ENCODE peak calls at places on chromosomes 7 and 10, in seven cellular contexts. G, W, U, D, V, L and E are unnamed samples.

GRCh38 chr10:6089334-6090219 is 743 bp downstream of the RBM17 start:
- DNase-seq in G (peak), W (peak), U (no peak), D (peak), V (no peak), L (no peak), E (no peak)

GRCh38 chr10:35140727-35141126 is 14.1 kb downstream of the CREM start:
- DNase-seq in G (no peak), W (no peak), U (no peak), D (no peak), V (no peak), L (no peak), E (no peak)

GRCh38 chr10:119370972-119371703 is 163.8 kb downstream of the GRK5 start:
- DNase-seq in G (no peak), W (peak), U (peak), D (no peak), V (peak), L (peak), E (peak)

GRCh38 chr10:75038335-75038734 is 73.1 kb upstream of the SAMD8 start:
- DNase-seq in G (no peak), W (peak), U (no peak), D (no peak), V (peak), L (peak), E (peak)

GRCh38 chr7:80334185-80334584 is 177.7 kb downstream of the GNAT3 start:
- DNase-seq in G (no peak), W (no peak), U (no peak), D (no peak), V (no peak), L (no peak), E (no peak)

GRCh38 chr10:97781541-97782331 is 9.9 kb upstream of the SFRP5 start:
- DNase-seq in G (no peak), W (no peak), U (no peak), D (no peak), V (no peak), L (no peak), E (no peak)

GRCh38 chr10:118927317-118927716 is 102.2 kb upstream of the NANOS1 start:
- DNase-seq in G (no peak), W (no peak), U (no peak), D (no peak), V (peak), L (no peak), E (peak)

GRCh38 chr7:8433477-8434289 is at the start of gene NXPH1:
- DNase-seq in G (no peak), W (no peak), U (no peak), D (peak), V (no peak), L (no peak), E (no peak)

GRCh38 chr7:149477494-149478443 is 16.9 kb upstream of the ZNF777 start:
- DNase-seq in G (no peak), W (no peak), U (no peak), D (no peak), V (no peak), L (no peak), E (no peak)

GRCh38 chr7:103695496-103695895 is 249.5 kb upstream of the SLC26A5 start:
- DNase-seq in G (no peak), W (no peak), U (no peak), D (no peak), V (no peak), L (no peak), E (no peak)

GRCh38 chr7:29557954-29558353 is 5.7 kb upstream of the PRR15 start:
- DNase-seq in G (no peak), W (peak), U (no peak), D (no peak), V (peak), L (no peak), E (peak)

GRCh38 chr10:43119416-43120115 is 18.7 kb upstream of the CSGALNACT2 start:
- DNase-seq in G (no peak), W (no peak), U (no peak), D (no peak), V (no peak), L (no peak), E (no peak)

GRCh38 chr7:134845461-134845860 is 66.0 kb downstream of the CALD1 start:
- DNase-seq in G (no peak), W (no peak), U (no peak), D (peak), V (no peak), L (no peak), E (no peak)

GRCh38 chr10:79948976-79949722 is at the start of gene SFTPD:
- DNase-seq in G (no peak), W (peak), U (no peak), D (no peak), V (no peak), L (no peak), E (peak)

GRCh38 chr10:8444630-8445029 is 390.1 kb downstream of the GATA3 start:
- DNase-seq in G (peak), W (no peak), U (no peak), D (no peak), V (no peak), L (no peak), E (peak)

GRCh38 chr10:130425169-130425568 is 289.0 kb downstream of the GLRX3 start:
- DNase-seq in G (no peak), W (no peak), U (no peak), D (no peak), V (no peak), L (no peak), E (no peak)

GRCh38 chr7:98877692-98878364 is 504 bp upstream of the TRRAP start:
- DNase-seq in G (no peak), W (no peak), U (no peak), D (no peak), V (no peak), L (no peak), E (no peak)

GRCh38 chr7:98879989-98880337 is 1.6 kb downstream of the TRRAP start:
- DNase-seq in G (no peak), W (no peak), U (no peak), D (no peak), V (no peak), L (no peak), E (no peak)

GRCh38 chr7:98878365-98879197 is at the start of gene TRRAP:
- DNase-seq in G (peak), W (peak), U (no peak), D (peak), V (peak), L (peak), E (peak)

GRCh38 chr7:98880485-98880884 is 2.2 kb downstream of the TRRAP start:
- DNase-seq in G (no peak), W (no peak), U (no peak), D (no peak), V (no peak), L (no peak), E (no peak)

DNA sequence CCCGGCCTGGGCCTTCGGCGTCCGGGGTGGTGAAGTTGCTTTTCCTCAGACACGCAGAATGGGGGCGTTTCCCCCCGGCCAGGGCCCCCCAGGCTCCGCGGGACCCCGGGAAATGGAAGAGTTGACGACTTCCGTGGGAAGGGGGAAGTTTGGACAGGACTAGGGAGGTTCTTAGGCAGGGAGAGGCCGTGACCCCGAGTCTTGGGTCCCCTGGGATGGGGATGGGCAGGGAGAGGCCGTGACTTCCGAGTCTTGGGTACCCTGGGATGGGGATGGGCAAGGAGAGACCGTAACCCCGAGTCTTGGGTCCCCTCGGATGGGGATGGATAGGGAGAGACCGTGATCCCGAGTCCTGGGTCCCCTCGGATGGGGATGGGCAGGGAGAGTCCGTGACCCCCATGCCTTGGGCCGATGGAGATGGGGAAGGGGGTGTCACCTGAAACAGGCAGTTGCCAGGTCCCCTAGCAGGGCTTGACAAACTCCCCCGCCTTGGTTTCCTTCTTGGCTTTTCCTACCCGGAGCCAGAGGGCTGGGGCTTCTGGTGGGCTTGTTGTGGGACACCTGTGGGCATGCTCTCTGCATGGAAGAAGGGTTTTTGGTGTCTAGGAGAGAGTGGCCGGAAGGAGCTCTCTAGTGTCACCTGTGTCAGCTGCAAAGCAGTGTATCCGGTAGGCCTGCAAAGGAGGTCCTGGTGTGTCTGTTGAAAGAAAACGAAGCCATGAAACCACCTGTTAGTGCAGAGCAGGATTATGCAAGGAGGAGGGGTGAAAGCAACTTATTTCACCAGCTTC is 1.1 kb downstream of the TRRAP start:
- DNase-seq in G (peak), W (peak), U (no peak), D (peak), V (peak), L (no peak), E (no peak)
- TF ChIP-seq CTCF in G (peak), W (peak), U (peak), D (peak), V (peak), L (peak), E (no peak)

GRCh38 chr7:114416089-114416990 is 1.7 kb downstream of the FOXP2 start:
- DNase-seq in G (no peak), W (no peak), U (no peak), D (no peak), V (peak), L (no peak), E (no peak)
- H3K4me3 ChIP-seq in G (peak), W (peak), U (no peak), D (no peak), V (no peak), L (no peak), E (no peak)

GRCh38 chr7:43353902-43354301 is 229.0 kb upstream of the STK17A start:
- DNase-seq in G (no peak), W (no peak), U (no peak), D (no peak), V (no peak), L (no peak), E (no peak)
- TF ChIP-seq CTCF in G (no peak), W (no peak), U (no peak), D (peak), V (no peak), L (no peak), E (no peak)

GRCh38 chr7:6228363-6228762 is 44.1 kb downstream of the CYTH3 start:
- DNase-seq in G (no peak), W (peak), U (no peak), D (no peak), V (peak), L (peak), E (peak)
- H3K4me3 ChIP-seq in G (no peak), W (no peak), U (no peak), D (no peak), V (peak), L (peak), E (peak)

GRCh38 chr10:133316732-133317131 is 8.0 kb downstream of the ZNF511 start:
- DNase-seq in G (no peak), W (no peak), U (no peak), D (no peak), V (no peak), L (no peak), E (no peak)

GRCh38 chr10:133314911-133315310 is 6.2 kb downstream of the ZNF511 start:
- DNase-seq in G (no peak), W (no peak), U (no peak), D (no peak), V (no peak), L (no peak), E (no peak)

GRCh38 chr10:133316266-133316665 is 7.6 kb downstream of the ZNF511 start:
- DNase-seq in G (no peak), W (no peak), U (no peak), D (no peak), V (no peak), L (no peak), E (no peak)

GRCh38 chr10:133315847-133316246 is 7.1 kb downstream of the ZNF511 start:
- DNase-seq in G (no peak), W (peak), U (no peak), D (no peak), V (peak), L (no peak), E (no peak)

DNA sequence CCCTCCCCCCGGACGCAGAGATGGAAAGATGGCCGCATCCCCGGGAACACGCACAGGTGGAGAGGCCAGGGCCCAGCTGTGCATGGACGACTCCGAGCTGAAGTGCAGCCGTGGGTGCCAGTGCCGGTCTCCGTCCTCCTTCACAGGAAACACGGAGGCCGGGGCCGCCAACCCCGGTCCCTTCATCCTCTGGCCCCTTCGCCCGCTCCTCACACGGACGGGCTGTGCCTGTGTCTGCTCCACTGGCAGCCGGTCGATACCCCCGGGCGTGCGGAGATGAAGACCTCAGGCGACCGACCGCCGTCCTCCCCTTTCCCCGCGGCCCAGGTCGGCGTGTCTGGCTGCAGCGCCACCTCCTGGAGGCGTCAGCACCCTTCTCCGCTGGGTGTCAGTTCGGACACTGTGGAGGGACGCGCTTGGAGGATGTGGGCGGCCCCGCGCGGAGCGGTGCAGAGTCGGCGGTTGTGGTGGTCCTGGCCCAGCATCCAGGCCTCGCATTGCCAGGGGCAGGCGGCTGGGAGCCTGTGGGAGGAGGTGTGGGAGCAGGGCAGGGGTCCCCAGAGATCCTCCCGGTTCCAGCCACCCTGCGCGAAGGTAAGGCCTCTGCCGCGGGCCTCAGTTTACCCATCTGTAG is 9.9 kb downstream of the ZNF511 start:
- DNase-seq in G (peak), W (peak), U (no peak), D (peak), V (peak), L (peak), E (peak)
- TF ChIP-seq CTCF in G (peak), W (peak), U (peak), D (peak), V (peak), L (peak), E (peak)

GRCh38 chr7:18518555-18518954 is 23.0 kb downstream of the HDAC9 start:
- DNase-seq in G (no peak), W (no peak), U (no peak), D (no peak), V (no peak), L (no peak), E (no peak)
- H3K4me3 ChIP-seq in G (no peak), W (no peak), U (no peak), D (peak), V (no peak), L (no peak), E (no peak)

GRCh38 chr10:19347592-19347991 is 299.0 kb downstream of the MALRD1 start:
- DNase-seq in G (no peak), W (peak), U (no peak), D (no peak), V (peak), L (no peak), E (no peak)
- TF ChIP-seq CTCF in G (no peak), W (peak), U (no peak), D (no peak), V (peak), L (peak), E (peak)

DNA sequence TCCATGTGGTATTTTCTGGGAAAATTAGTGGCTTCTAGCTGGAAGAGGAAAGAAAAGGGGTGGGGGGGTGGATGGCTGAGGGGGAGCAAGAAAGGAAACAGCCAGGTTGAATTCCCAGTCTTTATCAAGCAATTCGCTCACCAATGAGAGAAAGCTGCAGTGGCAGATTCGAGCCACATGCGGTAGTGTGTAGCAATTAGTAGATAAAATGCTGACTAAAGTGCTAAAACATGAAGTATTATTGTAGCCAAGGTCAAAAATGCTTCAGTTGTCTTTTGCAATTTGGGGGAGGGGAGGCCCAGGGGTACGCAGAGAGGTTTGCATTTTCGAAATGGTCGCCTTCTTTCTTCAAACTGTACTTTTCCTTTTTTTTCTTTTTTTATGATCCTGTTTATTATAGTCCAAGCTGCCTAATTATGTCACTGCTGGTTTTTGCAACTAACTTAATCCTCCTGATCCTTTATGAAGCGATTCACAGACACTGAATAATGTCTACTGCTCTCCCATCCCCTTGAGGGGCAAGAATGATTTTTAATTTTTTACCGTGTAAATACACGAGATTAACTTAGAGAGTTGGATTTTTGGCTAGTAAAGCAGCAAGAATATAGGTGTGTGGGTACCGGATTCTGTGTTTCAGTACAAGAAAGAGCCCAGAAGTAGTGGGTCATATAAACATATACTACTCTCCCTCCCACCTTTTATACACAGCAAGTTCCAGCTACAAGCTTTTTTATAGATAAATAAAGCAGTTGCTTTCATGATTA is 3.6 kb upstream of the ARID5B start:
- DNase-seq in G (peak), W (peak), U (no peak), D (peak), V (peak), L (peak), E (peak)
- H3K4me3 ChIP-seq in G (no peak), W (peak), U (peak), D (peak), V (peak), L (peak), E (peak)

GRCh38 chr10:100009283-100009792 is 409 bp downstream of the DNMBP start:
- DNase-seq in G (peak), W (peak), U (no peak), D (peak), V (peak), L (no peak), E (peak)
- TF ChIP-seq CTCF in G (peak), W (peak), U (peak), D (peak), V (peak), L (peak), E (peak)